ENCODE peak calls at places on chromosomes 5 and 9, in six cellular contexts. One of them, this sample, is unnamed.

GRCh38 chr5:43636076-43636475 is 33.1 kb downstream of the NNT start:
- DNase-seq in hepatocyte: no peak
- DNase-seq in CD8-positive, alpha-beta T cell: no peak
- DNase-seq in PC-9: no peak
- DNase-seq in right lobe of liver: no peak
- DNase-seq in CD4-positive, CD25-positive, alpha-beta regulatory T cell: no peak
- DNase-seq in this sample: no peak

GRCh38 chr5:176639208-176639607 is 8.1 kb upstream of the TSPAN17 start:
- DNase-seq in CD8-positive, alpha-beta T cell: no peak
- DNase-seq in CD4-positive, CD25-positive, alpha-beta regulatory T cell: no peak
- DNase-seq in hepatocyte: no peak
- DNase-seq in PC-9: no peak
- DNase-seq in right lobe of liver: no peak
- DNase-seq in this sample: no peak

GRCh38 chr5:90185897-90186468 is 223.6 kb downstream of the CETN3 start:
- DNase-seq in hepatocyte: no peak
- DNase-seq in CD8-positive, alpha-beta T cell: no peak
- DNase-seq in CD4-positive, CD25-positive, alpha-beta regulatory T cell: no peak
- DNase-seq in PC-9: no peak
- DNase-seq in right lobe of liver: no peak
- DNase-seq in this sample: no peak

GRCh38 chr9:72753261-72753893 is 199.5 kb downstream of the ALDH1A1 start:
- DNase-seq in CD4-positive, CD25-positive, alpha-beta regulatory T cell: no peak
- DNase-seq in right lobe of liver: no peak
- DNase-seq in CD8-positive, alpha-beta T cell: no peak
- DNase-seq in hepatocyte: peak; percentile 23
- DNase-seq in PC-9: peak; percentile 18
- DNase-seq in this sample: no peak

GRCh38 chr9:89791754-89792153 is 186.9 kb downstream of the GADD45G start:
- DNase-seq in PC-9: no peak
- DNase-seq in CD4-positive, CD25-positive, alpha-beta regulatory T cell: no peak
- DNase-seq in CD8-positive, alpha-beta T cell: no peak
- DNase-seq in right lobe of liver: no peak
- DNase-seq in hepatocyte: no peak
- DNase-seq in this sample: no peak

GRCh38 chr5:132162945-132163344 is 64.7 kb downstream of the P4HA2 start:
- DNase-seq in CD8-positive, alpha-beta T cell: no peak
- DNase-seq in right lobe of liver: no peak
- DNase-seq in PC-9: no peak
- DNase-seq in hepatocyte: no peak
- DNase-seq in CD4-positive, CD25-positive, alpha-beta regulatory T cell: no peak
- DNase-seq in this sample: no peak

GRCh38 chr5:168334161-168335094 is 43.0 kb downstream of the WWC1 start:
- DNase-seq in hepatocyte: peak; percentile 73
- DNase-seq in CD8-positive, alpha-beta T cell: no peak
- DNase-seq in CD4-positive, CD25-positive, alpha-beta regulatory T cell: no peak
- DNase-seq in right lobe of liver: no peak
- DNase-seq in PC-9: peak; percentile 92
- DNase-seq in this sample: peak; percentile 64

GRCh38 chr5:56177134-56177533 is 56.0 kb downstream of the ANKRD55 start:
- DNase-seq in hepatocyte: no peak
- DNase-seq in right lobe of liver: no peak
- DNase-seq in PC-9: no peak
- DNase-seq in CD8-positive, alpha-beta T cell: no peak
- DNase-seq in CD4-positive, CD25-positive, alpha-beta regulatory T cell: no peak
- DNase-seq in this sample: no peak

GRCh38 chr9:115157245-115157674 is 39.3 kb upstream of the TNC start:
- DNase-seq in CD8-positive, alpha-beta T cell: no peak
- DNase-seq in PC-9: peak; percentile 41
- DNase-seq in right lobe of liver: no peak
- DNase-seq in hepatocyte: peak; percentile 73
- DNase-seq in CD4-positive, CD25-positive, alpha-beta regulatory T cell: no peak
- DNase-seq in this sample: peak; percentile 46

GRCh38 chr9:7452378-7452777 is 347.2 kb downstream of the DMAC1 start:
- DNase-seq in CD8-positive, alpha-beta T cell: no peak
- DNase-seq in PC-9: no peak
- DNase-seq in CD4-positive, CD25-positive, alpha-beta regulatory T cell: no peak
- DNase-seq in hepatocyte: no peak
- DNase-seq in right lobe of liver: no peak
- DNase-seq in this sample: no peak

GRCh38 chr5:133698259-133698554 is 85.9 kb upstream of the FSTL4 start:
- DNase-seq in hepatocyte: no peak
- DNase-seq in CD8-positive, alpha-beta T cell: no peak
- DNase-seq in CD4-positive, CD25-positive, alpha-beta regulatory T cell: no peak
- DNase-seq in right lobe of liver: no peak
- DNase-seq in PC-9: no peak
- DNase-seq in this sample: no peak

GRCh38 chr9:127608104-127608966 is 3.7 kb upstream of the STXBP1 start:
- DNase-seq in right lobe of liver: peak; percentile 66
- DNase-seq in CD4-positive, CD25-positive, alpha-beta regulatory T cell: peak; percentile 65
- DNase-seq in PC-9: peak; percentile 88
- DNase-seq in CD8-positive, alpha-beta T cell: peak; percentile 65
- DNase-seq in hepatocyte: peak; percentile 92
- DNase-seq in this sample: peak; percentile 89

GRCh38 chr5:124932791-124933600 is 186.6 kb upstream of the ZNF608 start:
- DNase-seq in hepatocyte: peak; percentile 44
- DNase-seq in CD8-positive, alpha-beta T cell: no peak
- DNase-seq in right lobe of liver: peak; percentile 50
- DNase-seq in PC-9: no peak
- DNase-seq in CD4-positive, CD25-positive, alpha-beta regulatory T cell: no peak
- DNase-seq in this sample: no peak

GRCh38 chr5:14153932-14154646 is 10.9 kb downstream of the TRIO start:
- DNase-seq in right lobe of liver: peak; percentile 42
- DNase-seq in CD8-positive, alpha-beta T cell: no peak
- DNase-seq in hepatocyte: peak; percentile 71
- DNase-seq in PC-9: peak; percentile 66
- DNase-seq in CD4-positive, CD25-positive, alpha-beta regulatory T cell: no peak
- DNase-seq in this sample: no peak

GRCh38 chr9:22240619-22241018 is 206.0 kb upstream of the DMRTA1 start:
- DNase-seq in PC-9: no peak
- DNase-seq in hepatocyte: no peak
- DNase-seq in CD4-positive, CD25-positive, alpha-beta regulatory T cell: no peak
- DNase-seq in right lobe of liver: no peak
- DNase-seq in CD8-positive, alpha-beta T cell: no peak
- DNase-seq in this sample: no peak

GRCh38 chr9:134324359-134325095 is 1.7 kb upstream of the RXRA start:
- DNase-seq in CD4-positive, CD25-positive, alpha-beta regulatory T cell: no peak
- DNase-seq in PC-9: no peak
- DNase-seq in CD8-positive, alpha-beta T cell: no peak
- DNase-seq in right lobe of liver: peak; percentile 50
- DNase-seq in hepatocyte: no peak
- DNase-seq in this sample: no peak

GRCh38 chr5:154273028-154273617 is 82.6 kb downstream of the GALNT10 start:
- DNase-seq in CD8-positive, alpha-beta T cell: no peak
- DNase-seq in right lobe of liver: no peak
- DNase-seq in hepatocyte: peak; percentile 32
- DNase-seq in CD4-positive, CD25-positive, alpha-beta regulatory T cell: no peak
- DNase-seq in PC-9: no peak
- DNase-seq in this sample: no peak

GRCh38 chr5:124746916-124747769 is 704 bp upstream of the ZNF608 start:
- DNase-seq in PC-9: peak; percentile 35
- DNase-seq in right lobe of liver: peak; percentile 74
- DNase-seq in CD8-positive, alpha-beta T cell: no peak
- DNase-seq in CD4-positive, CD25-positive, alpha-beta regulatory T cell: no peak
- DNase-seq in hepatocyte: peak; percentile 93
- DNase-seq in this sample: peak; percentile 76

GRCh38 chr9:93209576-93210323 is 25.8 kb downstream of the WNK2 start:
- DNase-seq in CD4-positive, CD25-positive, alpha-beta regulatory T cell: no peak
- DNase-seq in right lobe of liver: no peak
- DNase-seq in hepatocyte: no peak
- DNase-seq in PC-9: no peak
- DNase-seq in CD8-positive, alpha-beta T cell: no peak
- DNase-seq in this sample: no peak

GRCh38 chr9:129609486-129610192 is 11.3 kb downstream of the C9orf50 start:
- DNase-seq in CD4-positive, CD25-positive, alpha-beta regulatory T cell: peak; percentile 60
- DNase-seq in right lobe of liver: peak; percentile 53
- DNase-seq in CD8-positive, alpha-beta T cell: peak; percentile 50
- DNase-seq in hepatocyte: peak; percentile 55
- DNase-seq in PC-9: peak; percentile 57
- DNase-seq in this sample: no peak

GRCh38 chr5:82590112-82590511 is 312.0 kb upstream of the RPS23 start:
- DNase-seq in CD4-positive, CD25-positive, alpha-beta regulatory T cell: no peak
- DNase-seq in PC-9: no peak
- DNase-seq in right lobe of liver: no peak
- DNase-seq in hepatocyte: no peak
- DNase-seq in CD8-positive, alpha-beta T cell: no peak
- DNase-seq in this sample: no peak

GRCh38 chr5:74433255-74434123 is 207.0 kb downstream of the ENC1 start:
- DNase-seq in hepatocyte: no peak
- DNase-seq in right lobe of liver: no peak
- DNase-seq in CD4-positive, CD25-positive, alpha-beta regulatory T cell: no peak
- DNase-seq in PC-9: no peak
- DNase-seq in CD8-positive, alpha-beta T cell: no peak
- DNase-seq in this sample: no peak

GRCh38 chr5:73664796-73665195 is 38.8 kb downstream of the ARHGEF28 start:
- DNase-seq in right lobe of liver: no peak
- DNase-seq in CD4-positive, CD25-positive, alpha-beta regulatory T cell: no peak
- DNase-seq in PC-9: no peak
- DNase-seq in CD8-positive, alpha-beta T cell: no peak
- DNase-seq in hepatocyte: no peak
- DNase-seq in this sample: no peak

GRCh38 chr9:116156621-116157314 is 3.2 kb downstream of the PAPPA start:
- DNase-seq in right lobe of liver: no peak
- DNase-seq in hepatocyte: peak; percentile 77
- DNase-seq in CD8-positive, alpha-beta T cell: no peak
- DNase-seq in CD4-positive, CD25-positive, alpha-beta regulatory T cell: no peak
- DNase-seq in PC-9: peak; percentile 73
- DNase-seq in this sample: no peak

GRCh38 chr5:42250-42649 is 49.7 kb upstream of the PLEKHG4B start:
- DNase-seq in PC-9: peak; percentile 63
- DNase-seq in right lobe of liver: no peak
- DNase-seq in hepatocyte: no peak
- DNase-seq in CD4-positive, CD25-positive, alpha-beta regulatory T cell: no peak
- DNase-seq in CD8-positive, alpha-beta T cell: no peak
- DNase-seq in this sample: peak; percentile 67

GRCh38 chr9:4325113-4325512 is 25.2 kb upstream of the GLIS3 start:
- DNase-seq in CD4-positive, CD25-positive, alpha-beta regulatory T cell: no peak
- DNase-seq in right lobe of liver: no peak
- DNase-seq in PC-9: no peak
- DNase-seq in hepatocyte: no peak
- DNase-seq in CD8-positive, alpha-beta T cell: no peak
- DNase-seq in this sample: no peak

GRCh38 chr5:173472164-173472563 is 143.9 kb upstream of the STC2 start:
- DNase-seq in CD8-positive, alpha-beta T cell: no peak
- DNase-seq in CD4-positive, CD25-positive, alpha-beta regulatory T cell: no peak
- DNase-seq in PC-9: peak; percentile 44
- DNase-seq in right lobe of liver: peak; percentile 31
- DNase-seq in hepatocyte: peak; percentile 53
- DNase-seq in this sample: no peak

GRCh38 chr5:160188151-160188967 is 40.9 kb upstream of the FABP6 start:
- DNase-seq in hepatocyte: peak; percentile 86
- DNase-seq in CD4-positive, CD25-positive, alpha-beta regulatory T cell: no peak
- DNase-seq in PC-9: peak; percentile 92
- DNase-seq in CD8-positive, alpha-beta T cell: no peak
- DNase-seq in right lobe of liver: peak; percentile 24
- DNase-seq in this sample: peak; percentile 96

GRCh38 chr9:128553695-128554094 is 1.3 kb downstream of the SPTAN1 start:
- DNase-seq in PC-9: no peak
- DNase-seq in CD8-positive, alpha-beta T cell: no peak
- DNase-seq in right lobe of liver: no peak
- DNase-seq in CD4-positive, CD25-positive, alpha-beta regulatory T cell: no peak
- DNase-seq in hepatocyte: peak; percentile 45
- DNase-seq in this sample: no peak

GRCh38 chr5:10354048-10354872 is 765 bp downstream of the MARCHF6 start:
- DNase-seq in hepatocyte: peak; percentile 74
- DNase-seq in CD4-positive, CD25-positive, alpha-beta regulatory T cell: peak; percentile 23
- DNase-seq in right lobe of liver: peak; percentile 49
- DNase-seq in CD8-positive, alpha-beta T cell: peak; percentile 21
- DNase-seq in PC-9: peak; percentile 70
- DNase-seq in this sample: peak; percentile 68
- H3K9me3 ChIP-seq in hepatocyte: no peaks in the 10 kb centered on the region
- H3K9me3 ChIP-seq in CD4-positive, CD25-positive, alpha-beta regulatory T cell: no peaks in the 10 kb centered on the region
- H3K9me3 ChIP-seq in right lobe of liver: no peaks in the 10 kb centered on the region
- H3K9me3 ChIP-seq in CD8-positive, alpha-beta T cell: no peaks in the 10 kb centered on the region
- H3K9me3 ChIP-seq in PC-9: no peaks in the 10 kb centered on the region
- H3K9me3 ChIP-seq in this sample: no peaks in the 10 kb centered on the region

GRCh38 chr5:148653840-148654781 is at the start of gene HTR4:
- DNase-seq in hepatocyte: peak; percentile 23
- DNase-seq in PC-9: no peak
- DNase-seq in CD4-positive, CD25-positive, alpha-beta regulatory T cell: no peak
- DNase-seq in CD8-positive, alpha-beta T cell: no peak
- DNase-seq in right lobe of liver: peak; percentile 28
- DNase-seq in this sample: no peak
- H3K4me3 ChIP-seq in hepatocyte: peak within 1 kb of the TSS; percentile 29
- H3K4me3 ChIP-seq in PC-9: no peak within 1 kb of the TSS
- H3K4me3 ChIP-seq in CD4-positive, CD25-positive, alpha-beta regulatory T cell: no peak within 1 kb of the TSS
- H3K4me3 ChIP-seq in CD8-positive, alpha-beta T cell: no peak within 1 kb of the TSS
- H3K4me3 ChIP-seq in right lobe of liver: peak within 1 kb of the TSS; percentile 46
- H3K4me3 ChIP-seq in this sample: no peak within 1 kb of the TSS

GRCh38 chr5:88094403-88094802 is 174.2 kb downstream of the TMEM161B start:
- DNase-seq in hepatocyte: no peak
- DNase-seq in right lobe of liver: no peak
- DNase-seq in PC-9: no peak
- DNase-seq in CD4-positive, CD25-positive, alpha-beta regulatory T cell: no peak
- DNase-seq in CD8-positive, alpha-beta T cell: no peak
- DNase-seq in this sample: no peak
- H3K4me1 ChIP-seq in hepatocyte: no peaks in the 10 kb centered on the region
- H3K4me1 ChIP-seq in right lobe of liver: no peaks in the 10 kb centered on the region
- H3K4me1 ChIP-seq in PC-9: peaks cover 12% of the 10 kb centered on the region
- H3K4me1 ChIP-seq in CD4-positive, CD25-positive, alpha-beta regulatory T cell: no peaks in the 10 kb centered on the region
- H3K4me1 ChIP-seq in CD8-positive, alpha-beta T cell: no peaks in the 10 kb centered on the region
- H3K4me1 ChIP-seq in this sample: peaks cover 7% of the 10 kb centered on the region

GRCh38 chr5:71924980-71925379 is 182.3 kb upstream of the MAP1B start:
- DNase-seq in hepatocyte: peak; percentile 51
- DNase-seq in CD4-positive, CD25-positive, alpha-beta regulatory T cell: no peak
- DNase-seq in PC-9: no peak
- DNase-seq in right lobe of liver: no peak
- DNase-seq in CD8-positive, alpha-beta T cell: no peak
- DNase-seq in this sample: no peak

GRCh38 chr5:71924325-71924724 is 182.9 kb upstream of the MAP1B start:
- DNase-seq in CD8-positive, alpha-beta T cell: no peak
- DNase-seq in CD4-positive, CD25-positive, alpha-beta regulatory T cell: no peak
- DNase-seq in right lobe of liver: no peak
- DNase-seq in PC-9: no peak
- DNase-seq in hepatocyte: no peak
- DNase-seq in this sample: no peak

GRCh38 chr5:71923755-71924154 is 183.5 kb upstream of the MAP1B start:
- DNase-seq in right lobe of liver: no peak
- DNase-seq in hepatocyte: no peak
- DNase-seq in CD4-positive, CD25-positive, alpha-beta regulatory T cell: no peak
- DNase-seq in CD8-positive, alpha-beta T cell: no peak
- DNase-seq in PC-9: no peak
- DNase-seq in this sample: no peak

GRCh38 chr5:71922584-71923106 is 184.6 kb upstream of the MAP1B start:
- DNase-seq in CD4-positive, CD25-positive, alpha-beta regulatory T cell: no peak
- DNase-seq in right lobe of liver: no peak
- DNase-seq in CD8-positive, alpha-beta T cell: no peak
- DNase-seq in hepatocyte: peak; percentile 38
- DNase-seq in PC-9: peak; percentile 66
- DNase-seq in this sample: no peak

DNA sequence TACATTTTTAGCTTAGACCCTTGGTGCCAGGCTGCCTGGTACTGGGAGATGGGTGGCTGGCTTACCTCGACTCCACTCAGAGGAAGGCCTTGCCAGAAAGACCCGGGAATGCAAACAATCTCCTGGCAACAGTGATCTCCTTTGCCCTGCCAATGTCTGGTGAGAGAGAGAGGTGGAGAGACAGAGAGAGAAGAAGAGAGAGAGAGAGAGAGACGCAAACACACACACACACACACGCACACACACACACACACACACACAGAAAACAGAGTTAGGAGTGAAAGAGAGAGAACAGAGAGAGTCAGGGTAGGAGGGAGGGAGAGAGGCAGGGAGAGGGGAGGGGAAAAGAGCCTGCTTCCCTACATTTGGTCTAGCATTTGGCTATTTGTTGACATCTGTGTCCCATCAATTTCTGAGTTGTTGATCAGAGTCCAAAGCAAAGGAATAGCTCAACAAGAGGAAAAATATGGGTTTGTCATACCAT is 181.6 kb upstream of the MAP1B start:
- DNase-seq in CD8-positive, alpha-beta T cell: no peak
- DNase-seq in CD4-positive, CD25-positive, alpha-beta regulatory T cell: no peak
- DNase-seq in PC-9: no peak
- DNase-seq in hepatocyte: no peak
- DNase-seq in right lobe of liver: no peak
- DNase-seq in this sample: no peak
- H3K9me3 ChIP-seq in CD8-positive, alpha-beta T cell: no peaks in the 10 kb centered on the region
- H3K9me3 ChIP-seq in CD4-positive, CD25-positive, alpha-beta regulatory T cell: no peaks in the 10 kb centered on the region
- H3K9me3 ChIP-seq in PC-9: peaks cover 12% of the 10 kb centered on the region
- H3K9me3 ChIP-seq in hepatocyte: no peaks in the 10 kb centered on the region
- H3K9me3 ChIP-seq in right lobe of liver: no peaks in the 10 kb centered on the region
- H3K9me3 ChIP-seq in this sample: no peaks in the 10 kb centered on the region

This sample was measured in Caco-2.